ENCODE peak calls at places on chromosomes 2 and 18, in four cellular contexts. Z is GM23338, U is PC-3, C is HCT116. J is an unnamed sample.
A peak's percentile ranks its signal among the peaks of the same experiment; 100 is the strongest.

GRCh38 chr2:7242189-7242867 is 325.1 kb downstream of the RNF144A start:
- DNase-seq in Z (no peak), U (no peak), C (no peak), J (no peak)

GRCh38 chr18:72672364-72673151 is 128.4 kb upstream of the CBLN2 start:
- DNase-seq in Z (peak; percentile 79), U (peak; percentile 62), C (no peak), J (peak; percentile 14)

GRCh38 chr2:54858021-54858681 is 134.7 kb downstream of the EML6 start:
- DNase-seq in Z (no peak), U (no peak), C (no peak), J (no peak)

GRCh38 chr18:7383336-7383980 is 152.6 kb downstream of the LRRC30 start:
- DNase-seq in Z (no peak), U (no peak), C (no peak), J (no peak)

GRCh38 chr2:109290887-109291675 is 162.1 kb downstream of the SH3RF3 start:
- DNase-seq in Z (no peak), U (no peak), C (no peak), J (no peak)

GRCh38 chr2:13652531-13653313 is 936.0 kb downstream of the TRIB2 start:
- DNase-seq in Z (no peak), U (peak; percentile 82), C (no peak), J (no peak)

GRCh38 chr18:10122116-10122515 is 208.3 kb downstream of the VAPA start:
- DNase-seq in Z (no peak), U (peak; percentile 66), C (no peak), J (no peak)

GRCh38 chr2:224442092-224442999 is 40.4 kb upstream of the FAM124B start:
- DNase-seq in Z (peak; percentile 89), U (peak; percentile 23), C (no peak), J (no peak)

GRCh38 chr18:79494936-79495335 is 99.2 kb downstream of the NFATC1 start:
- DNase-seq in Z (no peak), U (no peak), C (no peak), J (no peak)

GRCh38 chr2:88190808-88191721 is 20.9 kb downstream of the THNSL2 start:
- DNase-seq in Z (peak; percentile 86), U (peak; percentile 52), C (peak; percentile 46), J (peak; percentile 51)

GRCh38 chr2:206115026-206115578 is 29.1 kb upstream of the INO80D start:
- DNase-seq in Z (no peak), U (peak; percentile 32), C (no peak), J (no peak)

GRCh38 chr2:163617517-163617916 is 118.3 kb downstream of the FIGN start:
- DNase-seq in Z (no peak), U (no peak), C (no peak), J (no peak)

GRCh38 chr2:42849311-42849710 is 56.9 kb upstream of the HAAO start:
- DNase-seq in Z (no peak), U (no peak), C (no peak), J (no peak)

GRCh38 chr2:88871336-88871735 is 179.9 kb downstream of the RPIA start:
- DNase-seq in Z (no peak), U (no peak), C (no peak), J (no peak)

GRCh38 chr18:38872342-38872741 is 1306.7 kb upstream of the CELF4 start:
- DNase-seq in Z (no peak), U (no peak), C (no peak), J (no peak)

GRCh38 chr2:20147351-20147750 is 77.6 kb downstream of the SDC1 start:
- DNase-seq in Z (no peak), U (no peak), C (no peak), J (no peak)

GRCh38 chr2:25285265-25286024 is 56.3 kb downstream of the DNMT3A start:
- DNase-seq in Z (no peak), U (no peak), C (no peak), J (no peak)

GRCh38 chr2:106847366-106847765 is 38.6 kb downstream of the ST6GAL2 start:
- DNase-seq in Z (no peak), U (no peak), C (no peak), J (no peak)

GRCh38 chr2:180015951-180016709 is 9.0 kb upstream of the CWC22 start:
- DNase-seq in Z (no peak), U (peak; percentile 65), C (no peak), J (no peak)
- H3K4me2 ChIP-seq in Z (no peak overlapping the region), U (peak overlapping the region; percentile 75), C (no peak overlapping the region), J (no peak overlapping the region)

DNA sequence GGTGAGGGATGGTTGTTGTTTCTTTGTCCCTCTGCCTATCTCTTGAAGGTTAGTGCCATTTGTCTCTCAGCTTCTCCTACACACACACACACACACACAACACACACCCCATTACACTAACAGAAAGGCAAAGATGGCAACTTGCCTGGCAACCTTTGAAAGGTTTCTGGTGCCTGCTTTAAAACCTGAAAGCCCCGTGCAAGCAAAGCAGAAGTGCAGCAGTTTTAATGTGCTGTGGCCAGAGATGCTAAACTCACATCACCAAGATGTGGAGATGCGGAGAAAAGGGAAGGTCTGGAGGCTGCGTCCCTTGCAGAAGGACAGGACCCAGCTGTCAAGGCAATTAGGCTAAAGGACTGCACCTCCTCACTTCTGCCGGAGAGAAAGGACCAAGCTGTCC is 196.5 kb downstream of the ARL4C start:
- DNase-seq in Z (no peak), U (no peak), C (no peak), J (no peak)
- H3K9me2 ChIP-seq in Z (no peaks in the 10 kb centered on the region), U (no peaks in the 10 kb centered on the region), C (no peaks in the 10 kb centered on the region), J (no peaks in the 10 kb centered on the region)

GRCh38 chr2:236376566-236377244 is 112.5 kb upstream of the ASB18 start:
- DNase-seq in Z (no peak), U (peak; percentile 38), C (no peak), J (no peak)

GRCh38 chr2:236378851-236379250 is 114.6 kb upstream of the ASB18 start:
- DNase-seq in Z (no peak), U (no peak), C (no peak), J (no peak)

GRCh38 chr2:236375973-236376476 is 111.8 kb upstream of the ASB18 start:
- DNase-seq in Z (no peak), U (no peak), C (no peak), J (no peak)

DNA sequence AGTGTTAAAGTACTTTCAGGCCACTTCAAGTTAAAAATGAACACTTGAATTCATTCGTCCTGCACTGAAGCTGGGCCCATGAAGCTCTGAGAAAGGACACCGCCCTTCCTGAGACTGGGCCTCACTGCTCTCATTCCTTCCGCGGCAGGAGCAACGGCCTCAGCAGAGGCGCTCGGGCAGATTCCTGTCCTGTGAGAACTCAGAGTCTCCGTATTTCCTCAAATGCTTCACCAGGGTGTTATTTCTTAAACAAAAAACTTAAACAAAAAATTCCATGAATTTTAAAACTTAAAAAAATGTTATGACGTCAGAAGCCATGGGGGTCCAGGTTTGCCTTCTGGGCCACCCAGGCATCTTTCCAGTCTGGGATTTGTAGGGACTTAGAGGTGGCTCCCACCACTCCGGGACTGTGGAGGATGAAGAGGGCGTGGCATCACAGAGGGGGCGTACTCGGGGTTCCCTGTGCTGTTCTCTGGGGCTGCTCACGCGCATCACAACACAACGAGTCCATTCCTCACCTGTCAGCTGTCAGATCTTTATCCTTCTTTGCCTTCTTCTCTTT is 115.9 kb upstream of the ASB18 start:
- DNase-seq in Z (no peak), U (no peak), C (no peak), J (no peak)
- TF ChIP-seq EZH2phosphoT487 in Z (no peak), U (no peak), C (no peak), J (no peak)

GRCh38 chr2:158011055-158011771 is 90.5 kb upstream of the UPP2 start:
- DNase-seq in Z (peak; percentile 81), U (peak; percentile 90), C (no peak), J (no peak)
- H3K4me2 ChIP-seq in Z (no peak overlapping the region), U (peak overlapping the region; percentile 75), C (peak overlapping the region; percentile 59), J (no peak overlapping the region)

DNA sequence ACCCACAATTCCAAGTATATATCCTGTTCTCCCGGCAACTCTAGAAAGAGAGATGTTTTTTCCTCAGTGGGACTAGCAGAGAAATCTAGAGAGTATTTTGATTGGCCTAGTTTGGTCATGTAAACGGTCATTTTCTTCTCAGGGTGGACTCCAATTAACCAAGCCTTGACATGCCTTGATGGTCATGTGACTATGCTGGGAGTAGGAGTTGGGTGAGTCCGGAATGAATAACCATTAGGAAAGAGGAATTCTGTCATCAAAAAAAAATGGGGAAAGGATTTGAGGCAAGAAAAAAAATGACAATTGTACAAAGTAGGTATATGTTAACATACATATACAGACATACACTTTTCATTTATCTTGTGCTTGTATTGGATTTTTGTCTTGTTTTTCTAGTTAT is 248.2 kb upstream of the CDH20 start:
- DNase-seq in Z (no peak), U (no peak), C (no peak), J (no peak)
- H3K9me2 ChIP-seq in Z (no peaks in the 10 kb centered on the region), U (no peaks in the 10 kb centered on the region), C (no peaks in the 10 kb centered on the region), J (no peaks in the 10 kb centered on the region)

GRCh38 chr2:236262238-236262637 is 2.0 kb downstream of the ASB18 start:
- DNase-seq in Z (no peak), U (no peak), C (no peak), J (no peak)
- TF ChIP-seq EZH2phosphoT487 in Z (no peak), U (no peak), C (no peak), J (no peak)

GRCh38 chr2:177165731-177166711 is 46.6 kb upstream of the HNRNPA3 start:
- DNase-seq in Z (no peak), U (peak; percentile 49), C (no peak), J (peak; percentile 70)
- H3K4me2 ChIP-seq in Z (peak overlapping the region; percentile 31), U (peak overlapping the region; percentile 81), C (peak overlapping the region; percentile 86), J (peak overlapping the region; percentile 94)

GRCh38 chr2:11433875-11434274 is 32.1 kb downstream of the E2F6 start:
- DNase-seq in Z (no peak), U (no peak), C (no peak), J (no peak)
- H3K9me2 ChIP-seq in Z (no peaks in the 10 kb centered on the region), U (no peaks in the 10 kb centered on the region), C (no peaks in the 10 kb centered on the region), J (no peaks in the 10 kb centered on the region)

GRCh38 chr2:134985061-134985460 is 62.2 kb downstream of the MAP3K19 start:
- DNase-seq in Z (no peak), U (peak; percentile 15), C (no peak), J (no peak)
- TF ChIP-seq EZH2phosphoT487 in Z (no peak), U (no peak), C (no peak), J (no peak)

J was measured in OCI-LY7.